ENCODE peak calls at places on chromosomes 4 and X, in four cellular contexts. E, I, D and C are unnamed samples.

GRCh38 chrX:20680998-20681397 is 414.3 kb upstream of the RPS6KA3 start:
- DNase-seq in E (no peak), I (no peak), D (no peak), C (no peak)

GRCh38 chrX:71160475-71160874 is 15.8 kb downstream of the NLGN3 start:
- DNase-seq in D (no peak), E (no peak), I (no peak), C (no peak)

GRCh38 chr4:17030543-17030942 is 132.1 kb upstream of the LDB2 start:
- DNase-seq in D (peak), I (no peak), E (no peak), C (no peak)

GRCh38 chr4:17613761-17614415 is 553 bp upstream of the MED28 start:
- DNase-seq in E (no peak), I (no peak), D (peak), C (no peak)

GRCh38 chr4:177367336-177367735 is 57.7 kb downstream of the NEIL3 start:
- DNase-seq in E (no peak), I (no peak), D (peak), C (no peak)

GRCh38 chr4:33160126-33160525 is 2440.0 kb downstream of the PCDH7 start:
- DNase-seq in E (no peak), D (peak), I (no peak), C (no peak)

GRCh38 chr4:158015241-158015640 is 157.6 kb downstream of the GASK1B start:
- DNase-seq in D (peak), E (no peak), I (no peak), C (no peak)

GRCh38 chr4:185142911-185143595 is at the start of gene SLC25A4:
- DNase-seq in D (peak), E (peak), I (peak), C (peak)

GRCh38 chr4:69095301-69095731 is 958 bp upstream of the UGT2B7 start:
- DNase-seq in D (peak), I (no peak), E (no peak), C (no peak)

GRCh38 chr4:100169796-100170485 is 20.3 kb downstream of the DDIT4L start:
- DNase-seq in E (no peak), D (peak), I (no peak), C (no peak)

GRCh38 chr4:57410331-57411052 is 300.3 kb upstream of the IGFBP7 start:
- DNase-seq in I (no peak), E (no peak), D (no peak), C (no peak)

GRCh38 chr4:168589154-168589553 is 92.3 kb downstream of the PALLD start:
- DNase-seq in E (no peak), D (peak), I (no peak), C (no peak)

GRCh38 chrX:47840106-47840505 is 3.4 kb downstream of the ZNF81 start:
- DNase-seq in I (no peak), E (no peak), D (no peak), C (no peak)

GRCh38 chr4:140615451-140615850 is 46.7 kb upstream of the UCP1 start:
- DNase-seq in E (no peak), D (no peak), I (no peak), C (no peak)